ENCODE peak calls at places on chromosomes 4 and X, in four cellular contexts. O is mucosa of descending colon, R is esophagus squamous epithelium, I is non-pigmented ciliary epithelial cell. S is an unnamed sample.

GRCh38 chr4:156676116-156676851 is 295.3 kb downstream of the PDGFC start:
- DNase-seq in O (no peak), R (no peak), I (no peak), S (no peak)

GRCh38 chr4:11532138-11532537 is 103.4 kb upstream of the HS3ST1 start:
- DNase-seq in O (no peak), R (no peak), I (no peak), S (no peak)

GRCh38 chr4:89365375-89366170 is 58.0 kb upstream of the GPRIN3 start:
- DNase-seq in O (no peak), R (no peak), I (no peak), S (no peak)

GRCh38 chr4:140359571-140360427 is 13.6 kb upstream of the SCOC start:
- DNase-seq in O (no peak), R (no peak), I (peak; percentile 46), S (peak; percentile 71)

GRCh38 chr4:136691607-136692006 is 840.7 kb downstream of the PCDH18 start:
- DNase-seq in O (no peak), R (no peak), I (no peak), S (no peak)

GRCh38 chrX:109740076-109740809 is 7.2 kb upstream of the ACSL4 start:
- DNase-seq in O (no peak), R (no peak), I (no peak), S (no peak)

GRCh38 chrX:14922437-14922836 is 49.2 kb downstream of the MOSPD2 start:
- DNase-seq in O (no peak), R (no peak), I (peak; percentile 74), S (no peak)

GRCh38 chrX:136200466-136200865 is 50.7 kb downstream of the MAP7D3 start:
- DNase-seq in O (no peak), R (no peak), I (no peak), S (no peak)

GRCh38 chrX:19886375-19886774 is 1.0 kb downstream of the SH3KBP1 start:
- DNase-seq in O (no peak), R (no peak), I (no peak), S (no peak)

GRCh38 chr4:15239866-15240265 is 188.0 kb upstream of the C1QTNF7 start:
- DNase-seq in O (no peak), R (no peak), I (no peak), S (no peak)

GRCh38 chrX:120857240-120857639 is 18.4 kb downstream of the CT47B1 start:
- DNase-seq in O (no peak), R (no peak), I (no peak), S (no peak)